ENCODE peak calls at places on chromosomes 6 and 20, in four cellular contexts. Y, D, J and C are unnamed samples.

GRCh38 chr20:56400001-56400640 is 7.7 kb downstream of the CSTF1 start:
- DNase-seq in Y (no peak), D (peak), J (no peak), C (peak)

GRCh38 chr20:48339147-48339985 is 488.4 kb downstream of the PREX1 start:
- DNase-seq in Y (peak), D (peak), J (no peak), C (peak)

GRCh38 chr6:134911532-134911931 is 38.4 kb downstream of the ALDH8A1 start:
- DNase-seq in Y (no peak), D (peak), J (no peak), C (peak)

GRCh38 chr6:40419377-40419776 is 167.8 kb downstream of the LRFN2 start:
- DNase-seq in Y (no peak), D (no peak), J (no peak), C (no peak)

GRCh38 chr6:116536216-116536621 is 9.3 kb downstream of the TRAPPC3L start:
- DNase-seq in Y (no peak), D (peak), J (no peak), C (no peak)

GRCh38 chr6:53960311-53960710 is 150.9 kb upstream of the MLIP start:
- DNase-seq in Y (no peak), D (peak), J (no peak), C (no peak)

GRCh38 chr20:55253765-55254164 is 751.6 kb downstream of the CBLN4 start:
- DNase-seq in Y (no peak), D (peak), J (no peak), C (peak)

GRCh38 chr20:36275441-36276189 is 30.5 kb upstream of the DLGAP4 start:
- DNase-seq in Y (no peak), D (no peak), J (no peak), C (no peak)

GRCh38 chr20:4017051-4017702 is 1.8 kb upstream of the RNF24 start:
- DNase-seq in Y (no peak), D (no peak), J (no peak), C (no peak)

GRCh38 chr6:130913119-130913518 is 85.9 kb downstream of the SMLR1 start:
- DNase-seq in Y (no peak), D (no peak), J (no peak), C (no peak)

GRCh38 chr6:71621918-71622519 is 264.3 kb upstream of the RIMS1 start:
- DNase-seq in Y (no peak), D (peak), J (no peak), C (peak)

GRCh38 chr6:21386744-21387143 is 206.8 kb upstream of the SOX4 start:
- DNase-seq in Y (no peak), D (no peak), J (no peak), C (no peak)

GRCh38 chr6:87731818-87732661 is 30.0 kb upstream of the AKIRIN2 start:
- DNase-seq in Y (peak), D (peak), J (no peak), C (peak)

GRCh38 chr6:152176219-152176745 is 368.8 kb downstream of the ESR1 start:
- DNase-seq in Y (no peak), D (no peak), J (no peak), C (no peak)

GRCh38 chr6:161373905-161374451 is 100.1 kb upstream of the AGPAT4 start:
- DNase-seq in Y (peak), D (peak), J (peak), C (peak)

GRCh38 chr20:13255356-13255755 is 34.3 kb downstream of the ISM1 start:
- DNase-seq in Y (no peak), D (no peak), J (no peak), C (no peak)

GRCh38 chr20:49230575-49231211 is 11.5 kb downstream of the DDX27 start:
- DNase-seq in Y (no peak), D (no peak), J (no peak), C (no peak)

GRCh38 chr6:44237813-44238433 is 9.0 kb upstream of the HSP90AB1 start:
- DNase-seq in Y (peak), D (peak), J (no peak), C (no peak)

GRCh38 chr6:142794424-142794823 is 150.6 kb downstream of the HIVEP2 start:
- DNase-seq in Y (no peak), D (no peak), J (no peak), C (no peak)

GRCh38 chr20:46063151-46063550 is 26.6 kb downstream of the NCOA5 start:
- DNase-seq in Y (no peak), D (no peak), J (no peak), C (no peak)

GRCh38 chr6:120874422-120874821 is 459.9 kb downstream of the TBC1D32 start:
- DNase-seq in Y (no peak), D (no peak), J (no peak), C (no peak)

GRCh38 chr6:39086294-39086693 is 28.7 kb downstream of the SAYSD1 start:
- DNase-seq in Y (no peak), D (no peak), J (no peak), C (no peak)

GRCh38 chr6:44078795-44079671 is 48.2 kb downstream of the MRPL14 start:
- DNase-seq in Y (peak), D (peak), J (no peak), C (peak)

GRCh38 chr6:160110724-160111123 is 10.9 kb upstream of the SLC22A1 start:
- DNase-seq in Y (no peak), D (peak), J (no peak), C (no peak)

GRCh38 chr20:44017905-44018683 is 103.4 kb downstream of the TOX2 start:
- DNase-seq in Y (peak), D (peak), J (no peak), C (peak)

GRCh38 chr6:25570608-25571007 is 81.4 kb upstream of the SCGN start:
- DNase-seq in Y (no peak), D (no peak), J (no peak), C (no peak)

GRCh38 chr20:47576516-47577033 is 74.9 kb downstream of the NCOA3 start:
- DNase-seq in Y (peak), D (peak), J (no peak), C (peak)

GRCh38 chr6:11080296-11080695 is 13.3 kb upstream of the SMIM13 start:
- DNase-seq in Y (no peak), D (no peak), J (no peak), C (no peak)

GRCh38 chr20:57654998-57655811 is 35.0 kb upstream of the ZBP1 start:
- DNase-seq in Y (peak), D (no peak), J (no peak), C (no peak)

GRCh38 chr6:46972521-46972920 is 50.8 kb upstream of the ADGRF5 start:
- DNase-seq in Y (no peak), D (no peak), J (no peak), C (no peak)

GRCh38 chr6:135147637-135148592 is 33.2 kb upstream of the MYB start:
- DNase-seq in Y (no peak), D (peak), J (no peak), C (no peak)

GRCh38 chr20:61874421-61875068 is 191.1 kb downstream of the TAF4 start:
- DNase-seq in Y (no peak), D (peak), J (peak), C (no peak)

GRCh38 chr6:97465877-97466710 is 183.1 kb upstream of the MMS22L start:
- DNase-seq in Y (no peak), D (no peak), J (peak), C (no peak)

GRCh38 chr6:161374971-161375873 is 101.4 kb upstream of the AGPAT4 start:
- DNase-seq in Y (peak), D (peak), J (no peak), C (no peak)

GRCh38 chr6:63760199-63760598 is 124.6 kb downstream of the PHF3 start:
- DNase-seq in Y (no peak), D (no peak), J (no peak), C (no peak)

GRCh38 chr6:18978330-18979128 is 591.4 kb downstream of the RNF144B start:
- DNase-seq in Y (no peak), D (peak), J (no peak), C (no peak)

GRCh38 chr6:41757931-41758640 is 10.9 kb upstream of the PGC start:
- DNase-seq in Y (no peak), D (no peak), J (no peak), C (no peak)

GRCh38 chr6:111718326-111718725 is 112.6 kb upstream of the TRAF3IP2 start:
- DNase-seq in Y (no peak), D (no peak), J (no peak), C (no peak)

GRCh38 chr6:35262596-35262995 is 3.1 kb downstream of the ZNF76 start:
- DNase-seq in Y (no peak), D (no peak), J (no peak), C (no peak)

GRCh38 chr6:35259194-35259945 is at the start of gene ZNF76:
- DNase-seq in Y (peak), D (peak), J (peak), C (peak)

GRCh38 chr6:35258858-35259193 is 709 bp upstream of the ZNF76 start:
- DNase-seq in Y (no peak), D (peak), J (no peak), C (peak)

GRCh38 chr6:35259946-35260626 is 551 bp downstream of the ZNF76 start:
- DNase-seq in Y (peak), D (peak), J (peak), C (no peak)

GRCh38 chr6:35260642-35261570 is 1.4 kb downstream of the ZNF76 start:
- DNase-seq in Y (no peak), D (no peak), J (no peak), C (no peak)
- H3K4me3 ChIP-seq in Y (no peak), D (peak), J (peak), C (peak)

GRCh38 chr20:8764289-8764962 is 304.5 kb upstream of the PLCB4 start:
- DNase-seq in Y (no peak), D (no peak), J (no peak), C (no peak)
- TF ChIP-seq CTCF in Y (no peak), D (no peak), J (no peak), C (no peak)

GRCh38 chr20:63522091-63522868 is 1.7 kb downstream of the PPDPF start:
- DNase-seq in Y (peak), D (no peak), J (no peak), C (no peak)
- H3K4me3 ChIP-seq in Y (no peak), D (peak), J (no peak), C (peak)

GRCh38 chr6:163281661-163282060 is 132.9 kb upstream of the QKI start:
- DNase-seq in Y (no peak), D (no peak), J (no peak), C (no peak)
- TF ChIP-seq CTCF in Y (no peak), D (no peak), J (no peak), C (no peak)

GRCh38 chr6:13463941-13464340 is 23.5 kb downstream of the GFOD1 start:
- DNase-seq in Y (no peak), D (no peak), J (no peak), C (no peak)

GRCh38 chr6:13463327-13463717 is 24.1 kb downstream of the GFOD1 start:
- DNase-seq in Y (no peak), D (no peak), J (no peak), C (no peak)

GRCh38 chr6:13461805-13462204 is 25.6 kb downstream of the GFOD1 start:
- DNase-seq in Y (no peak), D (no peak), J (no peak), C (no peak)

GRCh38 chr6:13461352-13461751 is 26.0 kb downstream of the GFOD1 start:
- DNase-seq in Y (no peak), D (no peak), J (no peak), C (no peak)

GRCh38 chr6:13462380-13463326 is 24.7 kb downstream of the GFOD1 start:
- DNase-seq in Y (no peak), D (no peak), J (no peak), C (no peak)
- H3K4me3 ChIP-seq in Y (no peak), D (no peak), J (no peak), C (no peak)

DNA sequence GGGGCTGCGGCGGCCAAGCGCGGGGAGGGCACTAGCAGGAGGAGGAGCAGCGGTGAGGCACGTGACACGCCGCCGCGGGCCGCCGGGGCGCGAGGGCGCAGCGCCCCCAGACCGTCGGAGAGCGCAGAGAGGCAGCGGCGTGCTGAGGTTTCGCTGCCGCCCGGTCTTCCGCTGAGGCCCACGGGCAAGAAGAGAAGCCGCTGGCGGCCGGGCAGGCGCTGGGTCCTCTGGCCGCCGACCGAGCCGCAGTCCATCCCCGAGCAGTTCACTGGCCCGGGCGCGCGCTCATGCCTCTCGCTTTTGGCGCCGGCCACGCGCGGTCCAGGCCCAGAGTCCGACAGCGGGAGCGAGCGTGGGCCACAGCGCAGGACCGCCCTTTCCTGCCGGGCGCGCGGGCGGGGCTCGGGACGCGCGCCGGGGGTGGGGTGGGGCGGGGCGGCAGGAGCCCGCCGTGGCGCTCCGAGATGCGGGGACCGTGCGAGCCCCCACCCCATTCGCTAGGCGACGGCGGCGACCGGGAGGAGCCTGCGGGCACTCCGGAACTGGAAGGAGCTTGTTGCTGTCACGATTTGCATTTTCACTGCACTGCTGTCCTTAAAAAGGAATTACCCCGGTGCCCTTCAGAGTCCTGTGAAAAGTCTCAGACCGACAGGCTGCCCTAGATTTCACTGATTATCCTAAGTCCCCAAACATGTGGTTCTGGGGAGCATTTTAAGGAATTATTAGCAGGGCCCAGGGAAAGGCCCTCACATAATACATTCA is at the start of gene MCUR1:
- DNase-seq in Y (peak), D (peak), J (peak), C (peak)
- TF ChIP-seq CTCF in Y (peak), D (no peak), J (peak), C (no peak)

GRCh38 chr6:13863699-13864155 is 49.4 kb upstream of the MCUR1 start:
- DNase-seq in Y (no peak), D (no peak), J (no peak), C (no peak)
- H3K4me3 ChIP-seq in Y (no peak), D (no peak), J (no peak), C (no peak)

GRCh38 chr6:129022011-129022553 is 139.1 kb downstream of the LAMA2 start:
- DNase-seq in Y (no peak), D (no peak), J (no peak), C (no peak)
- TF ChIP-seq CTCF in Y (no peak), D (no peak), J (no peak), C (no peak)

DNA sequence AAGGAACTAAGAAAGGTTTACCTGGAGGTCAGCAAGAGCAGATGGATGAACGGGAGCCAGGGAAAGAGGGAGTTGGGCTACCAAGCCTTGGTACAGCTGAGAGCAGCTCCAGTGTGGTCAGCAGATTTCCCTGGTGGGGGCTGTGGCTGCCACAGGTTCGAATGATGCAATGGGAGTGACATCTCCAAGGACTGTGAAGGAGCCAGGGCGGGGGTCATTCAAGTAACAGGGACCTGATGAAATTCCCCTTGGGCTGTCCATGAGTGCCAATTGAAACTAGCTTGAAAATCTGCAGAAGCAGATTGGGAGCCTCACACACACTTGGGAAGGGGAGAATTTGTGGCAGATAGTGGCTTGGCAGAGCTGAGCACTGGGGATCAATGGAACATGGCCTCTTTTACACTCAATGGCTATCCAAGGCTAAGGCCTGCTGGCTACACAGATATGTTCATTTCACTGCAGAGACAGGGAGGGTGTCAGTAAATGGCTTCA is 247.0 kb upstream of the ECI2 start:
- DNase-seq in Y (no peak), D (no peak), J (no peak), C (no peak)
- H3K4me3 ChIP-seq in Y (no peak), D (no peak), J (no peak), C (no peak)